ENCODE peak calls at places on chromosome 6, in ten cellular contexts. N, D, J, Y, P, R, E, L, X and Z are unnamed samples.

GRCh38 chr6:17919494-17919893 is 67.9 kb downstream of the KIF13A start:
- DNase-seq in Y (no peak), N (no peak), J (no peak), X (no peak), P (no peak), R (no peak), D (no peak), L (no peak), E (no peak), Z (no peak)

GRCh38 chr6:15709665-15710269 is 46.9 kb upstream of the DTNBP1 start:
- DNase-seq in E (no peak), D (no peak), N (no peak), Y (no peak), J (no peak), P (no peak), L (no peak), R (no peak), X (no peak), Z (no peak)

GRCh38 chr6:89956182-89956581 is 61.9 kb downstream of the GJA10 start:
- DNase-seq in E (no peak), P (no peak), D (no peak), L (no peak), N (peak; percentile 71), Y (no peak), R (no peak), J (no peak), X (no peak), Z (peak; percentile 34)

GRCh38 chr6:87293526-87293925 is 28.9 kb upstream of the SMIM8 start:
- DNase-seq in P (no peak), Y (no peak), E (no peak), J (no peak), D (no peak), L (no peak), X (peak; percentile 69), R (no peak), N (no peak), Z (no peak)

GRCh38 chr6:101380861-101381630 is 12.5 kb upstream of the GRIK2 start:
- DNase-seq in L (no peak), R (no peak), J (no peak), Y (no peak), D (no peak), X (no peak), E (no peak), N (no peak), P (no peak), Z (no peak)

GRCh38 chr6:31903957-31904356 is 2.1 kb upstream of the ZBTB12 start:
- DNase-seq in J (no peak), D (no peak), P (no peak), R (no peak), N (no peak), Y (no peak), X (no peak), L (no peak), E (no peak), Z (no peak)

GRCh38 chr6:34412054-34412453 is 13.8 kb downstream of the RPS10 start:
- DNase-seq in E (no peak), R (no peak), J (peak; percentile 53), P (no peak), Y (no peak), L (no peak), D (no peak), N (no peak), X (no peak), Z (no peak)

GRCh38 chr6:158142789-158143188 is 25.3 kb downstream of the SERAC1 start:
- DNase-seq in E (no peak), Y (peak; percentile 67), L (no peak), X (peak; percentile 93), D (no peak), N (no peak), R (no peak), P (peak; percentile 69), J (no peak), Z (no peak)

GRCh38 chr6:134176283-134176975 is 124.0 kb upstream of the SLC2A12 start:
- DNase-seq in R (no peak), N (peak; percentile 9), D (peak; percentile 64), Y (no peak), E (no peak), J (peak; percentile 61), L (no peak), X (no peak), P (peak; percentile 41), Z (peak; percentile 22)